ENCODE peak calls at places on chromosomes 4 and X, in nine cellular contexts. I is aorta; F is heart right ventricle; Z is astrocyte; G is spleen; M is tibial artery; L is cardiac muscle cell; T is CD4-positive, alpha-beta T cell; S is vagina. J is an unnamed sample.

GRCh38 chr4:40626183-40626990 is 3.3 kb downstream of the RBM47 start:
- DNase-seq in I (no peak), F (no peak), Z (peak; percentile 52), G (no peak), M (no peak), L (peak; percentile 49), T (no peak), S (no peak), J (peak; percentile 3)

GRCh38 chrX:129577473-129577872 is 37.4 kb downstream of the OCRL start:
- DNase-seq in I (no peak), F (no peak), Z (peak; percentile 74), G (no peak), M (peak; percentile 36), L (peak; percentile 85), T (no peak), S (no peak), J (peak; percentile 40)

GRCh38 chr4:113052379-113052951 is 3.0 kb downstream of the ANK2 start:
- DNase-seq in I (no peak), F (no peak), Z (peak; percentile 86), G (no peak), M (no peak), L (peak; percentile 3), T (no peak), S (no peak), J (peak; percentile 88)

GRCh38 chrX:124023838-124024238 is 62.3 kb downstream of the STAG2 start:
- DNase-seq in I (no peak), F (no peak), Z (peak; percentile 12), G (no peak), M (no peak), L (no peak), T (no peak), S (no peak), J (no peak)

GRCh38 chr4:140718240-140718639 is 37.9 kb downstream of the TBC1D9 start:
- DNase-seq in I (no peak), F (no peak), Z (peak; percentile 45), G (no peak), M (no peak), L (peak; percentile 68), T (no peak), S (no peak), J (no peak)

GRCh38 chr4:130808492-130808891 is 1712.5 kb downstream of the C4orf33 start:
- DNase-seq in I (no peak), F (no peak), Z (no peak), G (no peak), M (no peak), L (peak; percentile 2), T (no peak), S (no peak), J (no peak)

GRCh38 chr4:77145806-77146425 is 11.1 kb upstream of the CCNG2 start:
- DNase-seq in I (no peak), F (no peak), Z (no peak), G (no peak), M (no peak), L (peak; percentile 38), T (no peak), S (no peak), J (no peak)

GRCh38 chr4:90215286-90215685 is 88.1 kb downstream of the CCSER1 start:
- DNase-seq in I (no peak), F (no peak), Z (no peak), G (no peak), M (no peak), L (no peak), T (no peak), S (no peak), J (no peak)

GRCh38 chrX:149473966-149474365 is 31.1 kb downstream of the IDS start:
- DNase-seq in I (no peak), F (no peak), Z (no peak), G (no peak), M (no peak), L (no peak), T (no peak), S (no peak), J (no peak)

GRCh38 chrX:149470960-149471359 is 34.1 kb downstream of the IDS start:
- DNase-seq in I (peak; percentile 92), F (peak; percentile 81), Z (no peak), G (peak; percentile 90), M (peak; percentile 58), L (peak; percentile 68), T (peak; percentile 46), S (no peak), J (peak; percentile 63)

GRCh38 chrX:149472620-149473019 is 32.5 kb downstream of the IDS start:
- DNase-seq in I (no peak), F (no peak), Z (no peak), G (no peak), M (no peak), L (no peak), T (no peak), S (no peak), J (no peak)

GRCh38 chrX:149476513-149476912 is 28.6 kb downstream of the IDS start:
- DNase-seq in I (no peak), F (no peak), Z (no peak), G (no peak), M (no peak), L (no peak), T (no peak), S (no peak), J (no peak)

GRCh38 chrX:149473092-149473491 is 32.0 kb downstream of the IDS start:
- DNase-seq in I (no peak), F (no peak), Z (no peak), G (no peak), M (no peak), L (no peak), T (no peak), S (no peak), J (no peak)
- H3K9me3 ChIP-seq in I (no peaks in the 10 kb centered on the region), F (no peaks in the 10 kb centered on the region), Z (no peaks in the 10 kb centered on the region), G (no peaks in the 10 kb centered on the region), M (no peaks in the 10 kb centered on the region), L (no peaks in the 10 kb centered on the region), T (no peaks in the 10 kb centered on the region), S (no peaks in the 10 kb centered on the region), J (no peaks in the 10 kb centered on the region)

GRCh38 chr4:29309050-29309449 is 1411.1 kb upstream of the PCDH7 start:
- DNase-seq in I (no peak), F (no peak), Z (peak; percentile 36), G (no peak), M (no peak), L (peak; percentile 14), T (no peak), S (no peak), J (no peak)

GRCh38 chr4:29304595-29304994 is 1415.6 kb upstream of the PCDH7 start:
- DNase-seq in I (no peak), F (no peak), Z (no peak), G (no peak), M (no peak), L (peak; percentile 14), T (no peak), S (no peak), J (no peak)

GRCh38 chr4:29310252-29310651 is 1409.9 kb upstream of the PCDH7 start:
- DNase-seq in I (no peak), F (no peak), Z (no peak), G (no peak), M (no peak), L (no peak), T (no peak), S (no peak), J (no peak)

GRCh38 chr4:29307256-29307655 is 1412.9 kb upstream of the PCDH7 start:
- DNase-seq in I (no peak), F (no peak), Z (no peak), G (no peak), M (no peak), L (no peak), T (no peak), S (no peak), J (no peak)

DNA sequence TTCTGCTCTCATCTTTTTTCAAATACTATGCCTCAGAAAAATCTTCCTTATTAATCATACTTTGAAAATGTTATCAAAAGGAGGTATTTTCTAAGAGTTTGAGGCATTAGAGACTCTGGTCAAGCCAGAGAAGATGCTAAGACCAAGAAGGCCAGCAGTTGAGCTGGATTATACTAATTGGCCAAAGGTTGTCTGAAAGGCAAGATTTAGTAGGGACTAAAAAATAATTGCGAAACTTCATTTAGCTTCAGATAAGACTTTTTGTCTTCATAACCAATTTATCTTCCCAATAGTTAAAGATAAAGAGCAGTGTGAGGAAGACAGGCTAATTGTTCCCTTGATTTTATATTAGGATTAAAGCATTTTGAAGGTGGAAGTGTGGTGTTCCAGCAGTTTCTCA is 1412.4 kb upstream of the PCDH7 start:
- DNase-seq in I (no peak), F (no peak), Z (no peak), G (no peak), M (no peak), L (no peak), T (no peak), S (no peak), J (no peak)
- H3K9me3 ChIP-seq in I (no peaks in the 10 kb centered on the region), F (no peaks in the 10 kb centered on the region), Z (no peaks in the 10 kb centered on the region), G (no peaks in the 10 kb centered on the region), M (no peaks in the 10 kb centered on the region), L (no peaks in the 10 kb centered on the region), T (no peaks in the 10 kb centered on the region), S (no peaks in the 10 kb centered on the region), J (no peaks in the 10 kb centered on the region)

GRCh38 chr4:2103127-2103842 is 44.2 kb downstream of the NAT8L start:
- DNase-seq in I (no peak), F (no peak), Z (no peak), G (no peak), M (no peak), L (no peak), T (no peak), S (no peak), J (no peak)
- H3K9me3 ChIP-seq in I (peaks cover 9% of the 10 kb centered on the region), F (no peaks in the 10 kb centered on the region), Z (no peaks in the 10 kb centered on the region), G (peaks cover 38% of the 10 kb centered on the region), M (peaks cover 33% of the 10 kb centered on the region), L (no peaks in the 10 kb centered on the region), T (peaks cover 19% of the 10 kb centered on the region), S (peaks cover 10% of the 10 kb centered on the region), J (no peaks in the 10 kb centered on the region)

GRCh38 chr4:15691346-15692140 is 9.9 kb downstream of the FAM200B start:
- DNase-seq in I (no peak), F (no peak), Z (peak; percentile 69), G (no peak), M (no peak), L (peak; percentile 63), T (no peak), S (no peak), J (peak; percentile 55)

GRCh38 chr4:15694431-15694830 is 8.4 kb upstream of the BST1 start:
- DNase-seq in I (no peak), F (no peak), Z (peak; percentile 53), G (no peak), M (no peak), L (no peak), T (no peak), S (no peak), J (no peak)

GRCh38 chr4:15695240-15695699 is 7.6 kb upstream of the BST1 start:
- DNase-seq in I (no peak), F (no peak), Z (peak; percentile 100), G (no peak), M (no peak), L (peak; percentile 87), T (no peak), S (no peak), J (peak; percentile 59)

GRCh38 chr4:15696866-15697265 is 6.0 kb upstream of the BST1 start:
- DNase-seq in I (no peak), F (no peak), Z (no peak), G (no peak), M (no peak), L (no peak), T (no peak), S (no peak), J (no peak)

DNA sequence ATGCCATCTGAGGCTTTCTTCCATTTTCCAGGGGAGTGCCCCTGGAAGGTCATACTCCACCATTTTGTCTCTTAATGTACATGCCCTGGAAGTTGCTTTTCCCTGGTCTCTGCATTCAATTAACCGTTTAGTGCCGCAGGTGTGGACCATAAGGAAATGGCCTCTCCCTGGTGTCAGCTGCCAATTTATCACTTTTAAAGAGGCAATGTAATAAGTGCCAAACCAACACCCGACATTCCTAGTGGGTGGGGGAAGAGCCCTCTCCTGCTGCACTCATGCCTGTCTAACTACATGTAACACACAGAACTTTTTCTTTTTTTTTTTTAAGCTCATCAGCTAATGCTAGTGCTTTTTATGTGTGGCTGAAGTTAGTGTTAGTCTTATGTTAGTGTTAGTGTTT is 7.1 kb upstream of the BST1 start:
- DNase-seq in I (no peak), F (no peak), Z (peak; percentile 47), G (no peak), M (no peak), L (no peak), T (no peak), S (no peak), J (no peak)
- H3K9me3 ChIP-seq in I (no peaks in the 10 kb centered on the region), F (no peaks in the 10 kb centered on the region), Z (no peaks in the 10 kb centered on the region), G (no peaks in the 10 kb centered on the region), M (no peaks in the 10 kb centered on the region), L (no peaks in the 10 kb centered on the region), T (no peaks in the 10 kb centered on the region), S (no peaks in the 10 kb centered on the region), J (no peaks in the 10 kb centered on the region)